ENCODE peak calls at places on chromosomes 4 and X, in eight cellular contexts. V, K, E, W, P, J, C and S are unnamed samples.

GRCh38 chrX:65610040-65610439 is 57.4 kb upstream of the MSN start:
- DNase-seq in P (no peak), V (no peak), C (no peak), K (peak; percentile 32), E (no peak), W (no peak), J (no peak), S (no peak)

GRCh38 chrX:3136161-3136961 is 95.1 kb downstream of the ARSF start:
- DNase-seq in J (no peak), E (no peak), V (no peak), C (no peak), K (no peak), W (no peak), P (no peak), S (no peak)

GRCh38 chr4:169050308-169050707 is 40.3 kb upstream of the CBR4 start:
- DNase-seq in P (no peak), K (no peak), J (peak; percentile 61), C (peak; percentile 63), W (no peak), E (no peak), V (no peak), S (no peak)

GRCh38 chrX:142096263-142096662 is 108.8 kb downstream of the MAGEC2 start:
- DNase-seq in K (peak; percentile 8), C (no peak), W (no peak), J (no peak), E (no peak), P (no peak), V (no peak), S (no peak)

GRCh38 chr4:142404191-142404611 is 441.9 kb downstream of the INPP4B start:
- DNase-seq in P (no peak), E (no peak), W (no peak), K (peak; percentile 62), V (no peak), J (peak; percentile 51), C (peak; percentile 42), S (peak; percentile 3)

GRCh38 chrX:13836575-13836974 is 19.7 kb upstream of the GPM6B start:
- DNase-seq in J (no peak), V (no peak), E (no peak), C (no peak), K (peak; percentile 6), P (no peak), W (no peak), S (no peak)

GRCh38 chr4:123811763-123812390 is 415.3 kb downstream of the SPRY1 start:
- DNase-seq in E (no peak), J (no peak), W (no peak), C (no peak), P (no peak), V (no peak), K (no peak), S (no peak)

GRCh38 chr4:101695176-101695575 is 95.4 kb upstream of the BANK1 start:
- DNase-seq in W (no peak), P (no peak), E (no peak), V (no peak), J (no peak), K (no peak), C (no peak), S (no peak)

GRCh38 chrX:675279-675886 is 44.8 kb downstream of the SHOX start:
- DNase-seq in W (no peak), P (no peak), C (no peak), E (no peak), J (no peak), V (no peak), K (no peak), S (no peak)

GRCh38 chr4:149796381-149796780 is 19.3 kb downstream of the IQCM start:
- DNase-seq in J (no peak), V (no peak), E (no peak), W (no peak), P (no peak), C (no peak), K (no peak), S (no peak)

DNA sequence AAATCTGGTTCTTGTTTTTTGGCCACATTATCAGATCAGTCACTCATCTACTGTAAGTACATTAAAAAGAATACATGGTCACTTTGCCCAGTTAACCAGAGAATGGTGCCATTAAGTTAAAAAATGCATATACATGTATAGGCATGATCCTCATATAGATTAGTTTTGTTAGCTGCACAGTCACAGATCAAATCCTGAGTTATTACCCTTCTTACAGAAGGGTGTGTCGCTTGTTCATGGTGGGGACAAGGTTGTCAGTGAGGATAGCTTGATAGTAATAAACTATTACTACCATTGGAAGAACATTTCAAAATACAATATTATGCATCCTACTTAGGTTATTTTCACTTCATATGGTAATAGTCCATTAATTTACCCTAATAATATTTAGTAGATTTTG is 48.5 kb downstream of the GALNT7 start:
- DNase-seq in E (no peak), K (no peak), W (no peak), C (no peak), V (no peak), J (no peak), P (no peak), S (no peak)
- H3K4me1 ChIP-seq in E (peaks cover 3% of the 10 kb centered on the region), K (peaks cover 3% of the 10 kb centered on the region), W (no peaks in the 10 kb centered on the region), C (no peaks in the 10 kb centered on the region), V (no peaks in the 10 kb centered on the region), J (peaks cover 20% of the 10 kb centered on the region), P (peaks cover 6% of the 10 kb centered on the region), S (peaks cover 31% of the 10 kb centered on the region)

DNA sequence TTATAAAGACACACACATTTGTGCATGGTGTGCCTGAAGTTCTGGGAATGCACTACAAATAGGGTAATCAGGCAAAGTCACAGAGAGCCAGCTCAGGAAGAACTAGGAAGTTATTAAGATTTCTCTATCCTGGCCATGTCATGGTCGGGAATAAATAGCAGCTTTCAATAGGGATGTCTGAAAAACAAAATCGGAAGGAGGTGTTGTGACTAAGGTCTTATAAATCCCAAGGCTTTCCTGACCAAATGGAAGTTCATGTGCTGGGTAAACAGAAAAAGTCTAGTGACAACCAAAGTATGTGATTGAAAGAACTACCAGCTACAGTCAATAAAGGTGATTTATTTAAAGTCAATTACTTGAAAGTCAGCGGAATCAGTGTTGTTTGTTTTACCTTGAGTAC is 262.5 kb upstream of the HS3ST1 start:
- DNase-seq in J (no peak), E (no peak), W (no peak), C (no peak), P (no peak), K (no peak), V (no peak), S (no peak)
- H3K4me1 ChIP-seq in J (no peaks in the 10 kb centered on the region), E (no peaks in the 10 kb centered on the region), W (no peaks in the 10 kb centered on the region), C (no peaks in the 10 kb centered on the region), P (no peaks in the 10 kb centered on the region), K (no peaks in the 10 kb centered on the region), V (no peaks in the 10 kb centered on the region), S (peaks cover 16% of the 10 kb centered on the region)

GRCh38 chr4:53478671-53479456 is 101.4 kb downstream of the FIP1L1 start:
- DNase-seq in P (no peak), J (no peak), E (no peak), W (no peak), C (no peak), K (peak; percentile 89), V (no peak), S (no peak)

GRCh38 chr4:53479731-53480525 is 102.5 kb downstream of the FIP1L1 start:
- DNase-seq in E (no peak), K (no peak), C (no peak), V (no peak), J (no peak), P (no peak), W (no peak), S (no peak)

GRCh38 chr4:53480909-53481308 is 103.5 kb downstream of the FIP1L1 start:
- DNase-seq in K (no peak), W (peak; percentile 33), J (no peak), E (no peak), V (no peak), C (no peak), P (no peak), S (no peak)

GRCh38 chr4:53483250-53483649 is 105.8 kb downstream of the FIP1L1 start:
- DNase-seq in V (no peak), C (no peak), W (no peak), K (no peak), E (no peak), J (no peak), P (no peak), S (no peak)

DNA sequence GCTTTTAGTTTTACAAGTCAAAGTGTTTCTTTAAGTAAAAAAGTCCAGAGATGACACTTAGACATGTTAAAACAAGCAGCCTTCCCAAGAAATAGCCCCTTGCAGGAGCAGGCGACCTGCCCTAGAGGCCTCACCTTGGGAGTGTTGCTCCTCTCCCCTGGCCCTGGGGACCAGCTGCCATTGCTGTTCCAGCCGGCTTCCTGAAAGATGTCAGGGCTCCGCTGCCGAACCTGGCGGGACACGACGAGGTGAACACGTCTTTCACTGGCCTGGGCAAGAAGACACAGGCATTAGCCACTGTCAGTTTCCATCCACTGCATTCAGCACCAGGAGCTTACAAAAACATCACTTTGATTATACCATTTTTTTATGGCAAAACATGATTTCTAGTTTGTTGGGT is 104.1 kb downstream of the FIP1L1 start:
- DNase-seq in E (no peak), W (no peak), J (no peak), K (no peak), C (no peak), P (no peak), V (no peak), S (no peak)
- H3K4me1 ChIP-seq in E (no peaks in the 10 kb centered on the region), W (no peaks in the 10 kb centered on the region), J (no peaks in the 10 kb centered on the region), K (peaks cover 13% of the 10 kb centered on the region), C (no peaks in the 10 kb centered on the region), P (no peaks in the 10 kb centered on the region), V (no peaks in the 10 kb centered on the region), S (peaks cover 4% of the 10 kb centered on the region)

DNA sequence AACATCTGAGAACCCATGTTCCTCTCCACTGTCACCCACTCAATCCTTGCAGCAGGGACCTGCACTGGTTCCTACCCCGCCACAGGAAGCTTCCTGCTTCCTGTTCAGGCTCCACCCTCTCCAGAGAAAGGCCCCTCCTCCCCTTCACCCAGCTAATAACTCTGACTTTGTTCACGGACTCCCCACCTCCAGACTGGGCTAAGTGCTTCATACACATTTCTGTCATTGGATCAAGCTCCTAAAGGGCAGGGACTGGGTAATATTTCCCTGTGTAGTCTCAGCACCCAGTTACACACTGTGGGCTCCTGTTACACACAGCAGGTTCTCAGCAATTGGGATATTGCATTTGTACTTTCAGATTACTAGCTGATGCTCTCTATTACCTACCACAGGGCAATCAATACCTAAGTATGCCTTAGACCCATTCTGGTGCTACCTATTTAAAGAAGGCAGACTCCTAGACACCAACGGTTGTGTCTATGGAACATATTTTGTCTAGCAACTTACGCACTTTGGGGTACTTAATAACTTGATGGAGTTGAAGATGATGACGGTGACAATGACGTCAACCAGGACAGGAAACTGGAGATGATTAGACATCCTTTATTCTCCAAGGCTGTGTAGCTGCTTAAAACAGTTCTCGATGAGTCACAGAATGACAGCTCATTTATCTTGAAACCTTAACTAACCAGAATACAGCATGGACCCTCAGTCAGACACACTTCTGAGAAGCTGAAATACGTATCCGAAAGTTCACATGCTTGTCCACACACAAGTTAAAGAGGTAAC is 58.1 kb downstream of the MAML3 start:
- DNase-seq in C (peak; percentile 69), W (no peak), J (peak; percentile 72), V (peak; percentile 37), E (peak; percentile 53), P (peak; percentile 37), K (peak; percentile 97), S (no peak)
- H3K4me1 ChIP-seq in C (peaks cover 68% of the 10 kb centered on the region), W (peaks cover 12% of the 10 kb centered on the region), J (peaks cover 98% of the 10 kb centered on the region), V (peaks cover 39% of the 10 kb centered on the region), E (peaks cover 36% of the 10 kb centered on the region), P (peaks cover 69% of the 10 kb centered on the region), K (peaks cover 34% of the 10 kb centered on the region), S (peaks cover 74% of the 10 kb centered on the region)